ENCODE peak calls at places on chromosomes 3 and 15, in eight cellular contexts. I is nephron progenitor cell; F is amniotic stem cell; Z is Daoy; D is activated T-helper 1 cell treated with anti-CD3 and anti-CD28 coated beads, Interleukin-2, amount 50 U/mL, for 16 hours; W is anterior cingulate cortex; U is activated CD8-positive, alpha-beta T cell treated with anti-CD3 and anti-CD28 coated beads, Interleukin-2, amount 10 ng/mL, durations not matched to agents 7 days and 5 days; R is ascending aorta. G is an unnamed sample.

GRCh38 chr3:147397155-147397888 is 9.0 kb downstream of the ZIC4 start:
- DNase-seq in I (no peak), F (no peak), Z (no peak), D (no peak), W (no peak), U (no peak), R (no peak), G (no peak)

GRCh38 chr3:4335840-4336579 is 32.8 kb downstream of the SETMAR start:
- DNase-seq in I (no peak), F (no peak), Z (no peak), D (no peak), W (no peak), U (no peak), R (no peak), G (no peak)

GRCh38 chr15:76533995-76534394 is 197.4 kb downstream of the ISL2 start:
- DNase-seq in I (no peak), F (no peak), Z (no peak), D (no peak), W (no peak), U (no peak), R (no peak), G (no peak)

GRCh38 chr15:66253643-66254363 is at the start of gene MEGF11:
- DNase-seq in I (peak), F (no peak), Z (peak), D (no peak), W (peak), U (no peak), R (no peak), G (no peak)

GRCh38 chr15:88623632-88624031 is 2.5 kb downstream of the AEN start:
- DNase-seq in I (no peak), F (no peak), Z (no peak), D (no peak), W (no peak), U (no peak), R (peak), G (no peak)

GRCh38 chr15:49273734-49274318 is 103.8 kb downstream of the GALK2 start:
- DNase-seq in I (no peak), F (no peak), Z (no peak), D (no peak), W (no peak), U (no peak), R (no peak), G (no peak)

GRCh38 chr3:137695351-137695750 is 68.8 kb upstream of the SOX14 start:
- DNase-seq in I (no peak), F (no peak), Z (no peak), D (no peak), W (no peak), U (no peak), R (no peak), G (no peak)

GRCh38 chr3:1346386-1346785 is 253.6 kb downstream of the CNTN6 start:
- DNase-seq in I (no peak), F (no peak), Z (no peak), D (no peak), W (no peak), U (no peak), R (no peak), G (no peak)

GRCh38 chr3:126434264-126434590 is 39.5 kb downstream of the CFAP100 start:
- DNase-seq in I (no peak), F (no peak), Z (no peak), D (no peak), W (no peak), U (no peak), R (peak), G (no peak)

GRCh38 chr3:82791241-82791640 is 1029.8 kb upstream of the GBE1 start:
- DNase-seq in I (no peak), F (no peak), Z (no peak), D (no peak), W (no peak), U (no peak), R (no peak), G (no peak)

GRCh38 chr3:186609247-186609868 is 3.5 kb upstream of the AHSG start:
- DNase-seq in I (no peak), F (no peak), Z (peak), D (no peak), W (no peak), U (no peak), R (no peak), G (no peak)

GRCh38 chr3:15272431-15273196 is 59.8 kb downstream of the SH3BP5 start:
- DNase-seq in I (no peak), F (no peak), Z (no peak), D (no peak), W (no peak), U (no peak), R (peak), G (no peak)

GRCh38 chr15:67945951-67946700 is 106.3 kb upstream of the RNU6-1 start:
- DNase-seq in I (peak), F (peak), Z (peak), D (no peak), W (no peak), U (no peak), R (no peak), G (peak)

GRCh38 chr3:53084310-53085001 is 38.6 kb upstream of the SFMBT1 start:
- DNase-seq in I (no peak), F (no peak), Z (peak), D (no peak), W (no peak), U (no peak), R (no peak), G (no peak)

GRCh38 chr3:196186661-196187573 is 24.3 kb downstream of the ZDHHC19 start:
- DNase-seq in I (peak), F (no peak), Z (no peak), D (no peak), W (peak), U (no peak), R (no peak), G (no peak)

GRCh38 chr3:77041156-77041696 is 1.3 kb downstream of the ROBO2 start:
- DNase-seq in I (no peak), F (no peak), Z (no peak), D (no peak), W (peak), U (no peak), R (no peak), G (no peak)

GRCh38 chr15:75920079-75920478 is 16.4 kb downstream of the FBXO22 start:
- DNase-seq in I (no peak), F (no peak), Z (no peak), D (no peak), W (no peak), U (no peak), R (no peak), G (no peak)

G was measured in iPS DF 6.9.